ENCODE peak calls at places on chromosome 9, in ten cellular contexts. One of them, this sample, is unnamed.

GRCh38 chr9:127943746-127944145 is 6.1 kb upstream of the DPM2 start:
- DNase-seq in NCI-H774: peak; percentile 85
- DNase-seq in activated naive CD4-positive, alpha-beta T cell treated with anti-CD3 and anti-CD28 coated beads for 36 hours: peak; percentile 89
- DNase-seq in IMR-90: peak; percentile 73
- DNase-seq in mesothelial cell of epicardium: peak; percentile 63
- DNase-seq in stimulated activated effector memory CD8-positive, alpha-beta T cell treated with anti-CD3 and anti-CD28 coated beads, Interleukin-12 subunit alpha, Interleukin-12 subunit beta, amount 100 ng/mL, for 72 hours: peak; percentile 87
- DNase-seq in activated naive CD8-positive, alpha-beta T cell treated with anti-CD3 and anti-CD28 coated beads, Interleukin-2, amount 50 U/mL, for 16 hours: peak; percentile 59
- DNase-seq in T-helper 9 cell: peak; percentile 67
- DNase-seq in iPS-NIHi11: peak; percentile 92
- DNase-seq in activated gamma-delta T cell treated with Interleukin-2 at 50 U/mL for 16 hours: peak; percentile 70
- DNase-seq in this sample: peak; percentile 91

GRCh38 chr9:7782390-7783120 is 17.0 kb downstream of the DMAC1 start:
- DNase-seq in activated naive CD8-positive, alpha-beta T cell treated with anti-CD3 and anti-CD28 coated beads, Interleukin-2, amount 50 U/mL, for 16 hours: no peak
- DNase-seq in stimulated activated effector memory CD8-positive, alpha-beta T cell treated with anti-CD3 and anti-CD28 coated beads, Interleukin-12 subunit alpha, Interleukin-12 subunit beta, amount 100 ng/mL, for 72 hours: no peak
- DNase-seq in T-helper 9 cell: no peak
- DNase-seq in mesothelial cell of epicardium: no peak
- DNase-seq in activated gamma-delta T cell treated with Interleukin-2 at 50 U/mL for 16 hours: no peak
- DNase-seq in NCI-H774: no peak
- DNase-seq in IMR-90: no peak
- DNase-seq in iPS-NIHi11: no peak
- DNase-seq in activated naive CD4-positive, alpha-beta T cell treated with anti-CD3 and anti-CD28 coated beads for 36 hours: no peak
- DNase-seq in this sample: no peak

GRCh38 chr9:93683331-93684134 is 107.1 kb downstream of the PHF2 start:
- DNase-seq in mesothelial cell of epicardium: peak; percentile 12
- DNase-seq in T-helper 9 cell: no peak
- DNase-seq in iPS-NIHi11: peak; percentile 2
- DNase-seq in activated naive CD8-positive, alpha-beta T cell treated with anti-CD3 and anti-CD28 coated beads, Interleukin-2, amount 50 U/mL, for 16 hours: no peak
- DNase-seq in activated naive CD4-positive, alpha-beta T cell treated with anti-CD3 and anti-CD28 coated beads for 36 hours: no peak
- DNase-seq in NCI-H774: no peak
- DNase-seq in activated gamma-delta T cell treated with Interleukin-2 at 50 U/mL for 16 hours: peak; percentile 0
- DNase-seq in stimulated activated effector memory CD8-positive, alpha-beta T cell treated with anti-CD3 and anti-CD28 coated beads, Interleukin-12 subunit alpha, Interleukin-12 subunit beta, amount 100 ng/mL, for 72 hours: peak; percentile 39
- DNase-seq in IMR-90: no peak
- DNase-seq in this sample: no peak

GRCh38 chr9:70519912-70520724 is 105.7 kb upstream of the KLF9 start:
- DNase-seq in T-helper 9 cell: no peak
- DNase-seq in activated gamma-delta T cell treated with Interleukin-2 at 50 U/mL for 16 hours: no peak
- DNase-seq in mesothelial cell of epicardium: no peak
- DNase-seq in stimulated activated effector memory CD8-positive, alpha-beta T cell treated with anti-CD3 and anti-CD28 coated beads, Interleukin-12 subunit alpha, Interleukin-12 subunit beta, amount 100 ng/mL, for 72 hours: no peak
- DNase-seq in IMR-90: no peak
- DNase-seq in activated naive CD8-positive, alpha-beta T cell treated with anti-CD3 and anti-CD28 coated beads, Interleukin-2, amount 50 U/mL, for 16 hours: no peak
- DNase-seq in NCI-H774: no peak
- DNase-seq in iPS-NIHi11: no peak
- DNase-seq in activated naive CD4-positive, alpha-beta T cell treated with anti-CD3 and anti-CD28 coated beads for 36 hours: peak; percentile 49
- DNase-seq in this sample: no peak

GRCh38 chr9:38227656-38228055 is 158.6 kb upstream of the SHB start:
- DNase-seq in activated gamma-delta T cell treated with Interleukin-2 at 50 U/mL for 16 hours: no peak
- DNase-seq in NCI-H774: no peak
- DNase-seq in iPS-NIHi11: no peak
- DNase-seq in activated naive CD8-positive, alpha-beta T cell treated with anti-CD3 and anti-CD28 coated beads, Interleukin-2, amount 50 U/mL, for 16 hours: no peak
- DNase-seq in activated naive CD4-positive, alpha-beta T cell treated with anti-CD3 and anti-CD28 coated beads for 36 hours: peak; percentile 53
- DNase-seq in stimulated activated effector memory CD8-positive, alpha-beta T cell treated with anti-CD3 and anti-CD28 coated beads, Interleukin-12 subunit alpha, Interleukin-12 subunit beta, amount 100 ng/mL, for 72 hours: no peak
- DNase-seq in mesothelial cell of epicardium: no peak
- DNase-seq in T-helper 9 cell: no peak
- DNase-seq in IMR-90: peak; percentile 4
- DNase-seq in this sample: no peak

GRCh38 chr9:3285365-3286161 is 240.2 kb downstream of the RFX3 start:
- DNase-seq in mesothelial cell of epicardium: no peak
- DNase-seq in activated naive CD4-positive, alpha-beta T cell treated with anti-CD3 and anti-CD28 coated beads for 36 hours: no peak
- DNase-seq in IMR-90: peak; percentile 37
- DNase-seq in stimulated activated effector memory CD8-positive, alpha-beta T cell treated with anti-CD3 and anti-CD28 coated beads, Interleukin-12 subunit alpha, Interleukin-12 subunit beta, amount 100 ng/mL, for 72 hours: no peak
- DNase-seq in NCI-H774: no peak
- DNase-seq in activated naive CD8-positive, alpha-beta T cell treated with anti-CD3 and anti-CD28 coated beads, Interleukin-2, amount 50 U/mL, for 16 hours: no peak
- DNase-seq in T-helper 9 cell: no peak
- DNase-seq in activated gamma-delta T cell treated with Interleukin-2 at 50 U/mL for 16 hours: no peak
- DNase-seq in iPS-NIHi11: no peak
- DNase-seq in this sample: no peak

GRCh38 chr9:105114956-105115728 is 129.3 kb upstream of the SLC44A1 start:
- DNase-seq in iPS-NIHi11: no peak
- DNase-seq in stimulated activated effector memory CD8-positive, alpha-beta T cell treated with anti-CD3 and anti-CD28 coated beads, Interleukin-12 subunit alpha, Interleukin-12 subunit beta, amount 100 ng/mL, for 72 hours: no peak
- DNase-seq in mesothelial cell of epicardium: no peak
- DNase-seq in T-helper 9 cell: no peak
- DNase-seq in activated naive CD4-positive, alpha-beta T cell treated with anti-CD3 and anti-CD28 coated beads for 36 hours: peak; percentile 68
- DNase-seq in NCI-H774: no peak
- DNase-seq in activated gamma-delta T cell treated with Interleukin-2 at 50 U/mL for 16 hours: peak; percentile 9
- DNase-seq in IMR-90: peak; percentile 33
- DNase-seq in activated naive CD8-positive, alpha-beta T cell treated with anti-CD3 and anti-CD28 coated beads, Interleukin-2, amount 50 U/mL, for 16 hours: no peak
- DNase-seq in this sample: peak; percentile 34

GRCh38 chr9:87080512-87081225 is 133.4 kb upstream of the GAS1 start:
- DNase-seq in iPS-NIHi11: no peak
- DNase-seq in mesothelial cell of epicardium: no peak
- DNase-seq in activated naive CD4-positive, alpha-beta T cell treated with anti-CD3 and anti-CD28 coated beads for 36 hours: no peak
- DNase-seq in activated naive CD8-positive, alpha-beta T cell treated with anti-CD3 and anti-CD28 coated beads, Interleukin-2, amount 50 U/mL, for 16 hours: no peak
- DNase-seq in activated gamma-delta T cell treated with Interleukin-2 at 50 U/mL for 16 hours: no peak
- DNase-seq in T-helper 9 cell: no peak
- DNase-seq in stimulated activated effector memory CD8-positive, alpha-beta T cell treated with anti-CD3 and anti-CD28 coated beads, Interleukin-12 subunit alpha, Interleukin-12 subunit beta, amount 100 ng/mL, for 72 hours: no peak
- DNase-seq in IMR-90: no peak
- DNase-seq in NCI-H774: no peak
- DNase-seq in this sample: no peak

GRCh38 chr9:104885818-104886709 is 41.9 kb downstream of the ABCA1 start:
- DNase-seq in IMR-90: no peak
- DNase-seq in iPS-NIHi11: peak; percentile 40
- DNase-seq in T-helper 9 cell: no peak
- DNase-seq in NCI-H774: no peak
- DNase-seq in mesothelial cell of epicardium: no peak
- DNase-seq in activated gamma-delta T cell treated with Interleukin-2 at 50 U/mL for 16 hours: no peak
- DNase-seq in activated naive CD8-positive, alpha-beta T cell treated with anti-CD3 and anti-CD28 coated beads, Interleukin-2, amount 50 U/mL, for 16 hours: no peak
- DNase-seq in activated naive CD4-positive, alpha-beta T cell treated with anti-CD3 and anti-CD28 coated beads for 36 hours: no peak
- DNase-seq in stimulated activated effector memory CD8-positive, alpha-beta T cell treated with anti-CD3 and anti-CD28 coated beads, Interleukin-12 subunit alpha, Interleukin-12 subunit beta, amount 100 ng/mL, for 72 hours: no peak
- DNase-seq in this sample: no peak

GRCh38 chr9:112054916-112055315 is 120.2 kb downstream of the SUSD1 start:
- DNase-seq in activated naive CD8-positive, alpha-beta T cell treated with anti-CD3 and anti-CD28 coated beads, Interleukin-2, amount 50 U/mL, for 16 hours: no peak
- DNase-seq in IMR-90: no peak
- DNase-seq in activated gamma-delta T cell treated with Interleukin-2 at 50 U/mL for 16 hours: no peak
- DNase-seq in T-helper 9 cell: no peak
- DNase-seq in mesothelial cell of epicardium: no peak
- DNase-seq in NCI-H774: no peak
- DNase-seq in iPS-NIHi11: no peak
- DNase-seq in activated naive CD4-positive, alpha-beta T cell treated with anti-CD3 and anti-CD28 coated beads for 36 hours: no peak
- DNase-seq in stimulated activated effector memory CD8-positive, alpha-beta T cell treated with anti-CD3 and anti-CD28 coated beads, Interleukin-12 subunit alpha, Interleukin-12 subunit beta, amount 100 ng/mL, for 72 hours: no peak
- DNase-seq in this sample: no peak

GRCh38 chr9:84940294-84940693 is 270.8 kb downstream of the NTRK2 start:
- DNase-seq in activated naive CD4-positive, alpha-beta T cell treated with anti-CD3 and anti-CD28 coated beads for 36 hours: no peak
- DNase-seq in activated naive CD8-positive, alpha-beta T cell treated with anti-CD3 and anti-CD28 coated beads, Interleukin-2, amount 50 U/mL, for 16 hours: no peak
- DNase-seq in T-helper 9 cell: no peak
- DNase-seq in iPS-NIHi11: no peak
- DNase-seq in NCI-H774: no peak
- DNase-seq in mesothelial cell of epicardium: no peak
- DNase-seq in activated gamma-delta T cell treated with Interleukin-2 at 50 U/mL for 16 hours: no peak
- DNase-seq in stimulated activated effector memory CD8-positive, alpha-beta T cell treated with anti-CD3 and anti-CD28 coated beads, Interleukin-12 subunit alpha, Interleukin-12 subunit beta, amount 100 ng/mL, for 72 hours: no peak
- DNase-seq in IMR-90: no peak
- DNase-seq in this sample: no peak

GRCh38 chr9:98189412-98189811 is 3.0 kb downstream of the CORO2A start:
- DNase-seq in IMR-90: no peak
- DNase-seq in iPS-NIHi11: no peak
- DNase-seq in activated naive CD8-positive, alpha-beta T cell treated with anti-CD3 and anti-CD28 coated beads, Interleukin-2, amount 50 U/mL, for 16 hours: no peak
- DNase-seq in NCI-H774: no peak
- DNase-seq in mesothelial cell of epicardium: no peak
- DNase-seq in T-helper 9 cell: no peak
- DNase-seq in activated gamma-delta T cell treated with Interleukin-2 at 50 U/mL for 16 hours: no peak
- DNase-seq in activated naive CD4-positive, alpha-beta T cell treated with anti-CD3 and anti-CD28 coated beads for 36 hours: no peak
- DNase-seq in stimulated activated effector memory CD8-positive, alpha-beta T cell treated with anti-CD3 and anti-CD28 coated beads, Interleukin-12 subunit alpha, Interleukin-12 subunit beta, amount 100 ng/mL, for 72 hours: no peak
- DNase-seq in this sample: no peak

GRCh38 chr9:133979124-133979920 is 12.8 kb downstream of the VAV2 start:
- DNase-seq in stimulated activated effector memory CD8-positive, alpha-beta T cell treated with anti-CD3 and anti-CD28 coated beads, Interleukin-12 subunit alpha, Interleukin-12 subunit beta, amount 100 ng/mL, for 72 hours: no peak
- DNase-seq in mesothelial cell of epicardium: no peak
- DNase-seq in activated naive CD4-positive, alpha-beta T cell treated with anti-CD3 and anti-CD28 coated beads for 36 hours: no peak
- DNase-seq in activated gamma-delta T cell treated with Interleukin-2 at 50 U/mL for 16 hours: no peak
- DNase-seq in IMR-90: peak; percentile 37
- DNase-seq in activated naive CD8-positive, alpha-beta T cell treated with anti-CD3 and anti-CD28 coated beads, Interleukin-2, amount 50 U/mL, for 16 hours: no peak
- DNase-seq in T-helper 9 cell: no peak
- DNase-seq in iPS-NIHi11: peak; percentile 64
- DNase-seq in NCI-H774: no peak
- DNase-seq in this sample: peak; percentile 61

GRCh38 chr9:135741276-135742219 is 39.6 kb downstream of the KCNT1 start:
- DNase-seq in stimulated activated effector memory CD8-positive, alpha-beta T cell treated with anti-CD3 and anti-CD28 coated beads, Interleukin-12 subunit alpha, Interleukin-12 subunit beta, amount 100 ng/mL, for 72 hours: no peak
- DNase-seq in NCI-H774: no peak
- DNase-seq in IMR-90: no peak
- DNase-seq in activated naive CD4-positive, alpha-beta T cell treated with anti-CD3 and anti-CD28 coated beads for 36 hours: no peak
- DNase-seq in activated gamma-delta T cell treated with Interleukin-2 at 50 U/mL for 16 hours: no peak
- DNase-seq in activated naive CD8-positive, alpha-beta T cell treated with anti-CD3 and anti-CD28 coated beads, Interleukin-2, amount 50 U/mL, for 16 hours: no peak
- DNase-seq in mesothelial cell of epicardium: no peak
- DNase-seq in iPS-NIHi11: no peak
- DNase-seq in T-helper 9 cell: no peak
- DNase-seq in this sample: no peak

GRCh38 chr9:125965421-125965820 is 218.2 kb downstream of the PBX3 start:
- DNase-seq in NCI-H774: no peak
- DNase-seq in activated naive CD4-positive, alpha-beta T cell treated with anti-CD3 and anti-CD28 coated beads for 36 hours: no peak
- DNase-seq in activated naive CD8-positive, alpha-beta T cell treated with anti-CD3 and anti-CD28 coated beads, Interleukin-2, amount 50 U/mL, for 16 hours: no peak
- DNase-seq in IMR-90: no peak
- DNase-seq in activated gamma-delta T cell treated with Interleukin-2 at 50 U/mL for 16 hours: no peak
- DNase-seq in iPS-NIHi11: no peak
- DNase-seq in T-helper 9 cell: no peak
- DNase-seq in mesothelial cell of epicardium: no peak
- DNase-seq in stimulated activated effector memory CD8-positive, alpha-beta T cell treated with anti-CD3 and anti-CD28 coated beads, Interleukin-12 subunit alpha, Interleukin-12 subunit beta, amount 100 ng/mL, for 72 hours: no peak
- DNase-seq in this sample: no peak

This sample was measured in left cardiac atrium.